ENCODE peak calls at places on chromosome 14, in ten cellular contexts. P is NB4, W is esophagus squamous epithelium, S is ovary, B is upper lobe of right lung, J is colonic mucosa, L is IMR-90, T is neural crest cell, H is nephron progenitor cell, Q is choroid plexus epithelial cell. K is an unnamed sample.

GRCh38 chr14:22184157-22185025 is 404.6 kb downstream of the DAD1 start:
- DNase-seq in L (peak), J (no peak), P (no peak), W (no peak), T (no peak), S (no peak), B (no peak), H (no peak), Q (peak), K (no peak)

GRCh38 chr14:64467131-64467530 is 1.8 kb downstream of the AKAP5 start:
- DNase-seq in T (no peak), H (no peak), P (peak), J (no peak), W (no peak), S (no peak), L (no peak), B (no peak), Q (no peak), K (no peak)

GRCh38 chr14:92565040-92565717 is 51.6 kb downstream of the RIN3 start:
- DNase-seq in T (no peak), L (no peak), J (no peak), Q (no peak), S (no peak), B (no peak), H (no peak), W (no peak), P (no peak), K (no peak)

GRCh38 chr14:99383457-99384428 is 96.9 kb downstream of the SETD3 start:
- DNase-seq in S (no peak), B (no peak), W (no peak), H (no peak), J (no peak), T (no peak), P (no peak), L (no peak), Q (no peak), K (no peak)

GRCh38 chr14:100281286-100282082 is 24.8 kb downstream of the SLC25A29 start:
- DNase-seq in P (no peak), H (no peak), L (no peak), S (no peak), W (no peak), T (no peak), J (no peak), B (peak), Q (no peak), K (peak)

GRCh38 chr14:35534884-35535793 is 1.2 kb downstream of the INSM2 start:
- DNase-seq in H (peak), P (peak), W (no peak), L (peak), J (peak), T (peak), Q (peak), B (peak), S (peak), K (peak)

GRCh38 chr14:77139540-77140342 is 1.9 kb downstream of the ZDHHC22 start:
- DNase-seq in P (peak), H (peak), J (peak), L (no peak), T (peak), S (no peak), W (no peak), B (no peak), Q (peak), K (no peak)

GRCh38 chr14:65704850-65705249 is 292.3 kb downstream of the FUT8 start:
- DNase-seq in T (no peak), H (no peak), B (no peak), W (no peak), P (no peak), L (no peak), J (no peak), Q (peak), S (no peak), K (no peak)

GRCh38 chr14:33010495-33010894 is 71.8 kb downstream of the NPAS3 start:
- DNase-seq in P (no peak), L (no peak), W (no peak), S (no peak), Q (no peak), J (no peak), T (no peak), B (no peak), H (no peak), K (no peak)

GRCh38 chr14:86296173-86296572 is 766.2 kb downstream of the FLRT2 start:
- DNase-seq in Q (peak), S (no peak), L (peak), P (no peak), B (no peak), W (no peak), J (no peak), H (no peak), T (no peak), K (no peak)

GRCh38 chr14:52052289-52052943 is 16.4 kb downstream of the NID2 start:
- DNase-seq in H (no peak), T (no peak), B (no peak), Q (peak), S (no peak), J (no peak), W (no peak), P (no peak), L (peak), K (no peak)

GRCh38 chr14:80202888-80203562 is 8.3 kb downstream of the DIO2 start:
- DNase-seq in S (no peak), P (peak), W (no peak), T (peak), Q (no peak), L (no peak), B (no peak), J (peak), H (peak), K (peak)

GRCh38 chr14:94936411-94936892 is 166.5 kb upstream of the GSC start:
- DNase-seq in B (no peak), W (no peak), J (peak), Q (peak), H (peak), P (no peak), T (no peak), S (peak), L (no peak), K (peak)

GRCh38 chr14:74299061-74299545 is 3.6 kb downstream of the ABCD4 start:
- DNase-seq in H (no peak), L (peak), B (no peak), J (peak), Q (no peak), T (no peak), P (no peak), W (no peak), S (no peak), K (no peak)

GRCh38 chr14:48914382-48914781 is 671.8 kb downstream of the RPS29 start:
- DNase-seq in T (no peak), B (no peak), Q (no peak), W (no peak), L (no peak), P (no peak), S (no peak), J (no peak), H (no peak), K (no peak)

GRCh38 chr14:99734406-99735051 is 50.4 kb downstream of the CYP46A1 start:
- DNase-seq in J (no peak), Q (no peak), L (no peak), B (peak), P (no peak), H (peak), W (no peak), S (peak), T (no peak), K (peak)

GRCh38 chr14:32027255-32027939 is 49.7 kb upstream of the ARHGAP5 start:
- DNase-seq in T (no peak), J (no peak), B (no peak), P (no peak), H (no peak), L (peak), Q (peak), S (no peak), W (no peak), K (no peak)

GRCh38 chr14:102026934-102027333 is 59.9 kb downstream of the HSP90AA1 start:
- DNase-seq in S (no peak), W (no peak), L (no peak), J (no peak), P (no peak), B (no peak), H (no peak), Q (no peak), T (no peak), K (no peak)

GRCh38 chr14:106506901-106507305 is 980.5 kb downstream of the TMEM121 start:
- DNase-seq in S (no peak), J (peak), Q (no peak), L (no peak), H (no peak), T (no peak), W (no peak), P (no peak), B (no peak), K (no peak)

GRCh38 chr14:94004015-94004414 is 6.9 kb downstream of the CCDC197 start:
- DNase-seq in L (no peak), Q (no peak), H (no peak), P (no peak), J (no peak), B (no peak), W (no peak), S (no peak), T (no peak), K (no peak)

GRCh38 chr14:99258884-99259283 is 13.1 kb downstream of the BCL11B start:
- DNase-seq in T (no peak), L (no peak), J (no peak), H (no peak), B (no peak), Q (no peak), W (no peak), S (no peak), P (no peak), K (no peak)

GRCh38 chr14:83556065-83556464 is 1973.9 kb upstream of the FLRT2 start:
- DNase-seq in W (no peak), J (no peak), S (no peak), Q (peak), L (peak), T (no peak), B (no peak), P (no peak), H (no peak), K (no peak)

GRCh38 chr14:52397844-52398243 is 83.7 kb downstream of the PTGER2 start:
- DNase-seq in Q (peak), T (no peak), L (peak), P (no peak), J (no peak), H (no peak), S (no peak), W (no peak), B (no peak), K (no peak)

GRCh38 chr14:59481407-59482119 is 2.6 kb downstream of the L3HYPDH start:
- DNase-seq in L (peak), T (no peak), P (no peak), W (no peak), H (no peak), S (no peak), Q (peak), J (no peak), B (no peak), K (no peak)

GRCh38 chr14:34254596-34254995 is 207.4 kb downstream of the SPTSSA start:
- DNase-seq in S (no peak), B (no peak), J (no peak), Q (no peak), H (no peak), P (no peak), T (no peak), W (no peak), L (no peak), K (no peak)

GRCh38 chr14:33376510-33376909 is 437.8 kb downstream of the NPAS3 start:
- DNase-seq in S (no peak), L (no peak), Q (no peak), B (no peak), W (no peak), P (no peak), J (no peak), T (no peak), H (no peak), K (no peak)

GRCh38 chr14:64806202-64806861 is 73.4 kb downstream of the SPTB start:
- DNase-seq in T (no peak), J (no peak), W (no peak), B (peak), Q (peak), P (no peak), S (no peak), L (peak), H (no peak), K (peak)

GRCh38 chr14:105019861-105020814 is 745 bp downstream of the CDCA4 start:
- DNase-seq in L (peak), J (peak), S (peak), H (peak), B (peak), Q (peak), P (peak), W (no peak), T (peak), K (peak)

GRCh38 chr14:99099051-99099787 is 172.8 kb downstream of the BCL11B start:
- DNase-seq in T (no peak), W (no peak), Q (no peak), J (no peak), S (no peak), L (no peak), H (no peak), B (no peak), P (no peak), K (no peak)

GRCh38 chr14:58073516-58073915 is 78.5 kb downstream of the ARMH4 start:
- DNase-seq in H (no peak), P (no peak), L (no peak), W (no peak), T (no peak), Q (no peak), S (no peak), B (no peak), J (no peak), K (no peak)

GRCh38 chr14:65101631-65102440 is 481 bp downstream of the MAX start:
- DNase-seq in W (no peak), Q (no peak), T (peak), P (peak), B (peak), J (peak), S (peak), H (peak), L (no peak), K (peak)

GRCh38 chr14:79018846-79019245 is 848.7 kb downstream of the NRXN3 start:
- DNase-seq in B (no peak), T (no peak), S (no peak), H (no peak), Q (peak), W (no peak), P (no peak), L (peak), J (no peak), K (no peak)

GRCh38 chr14:54435500-54435981 is 5.6 kb downstream of the CNIH1 start:
- DNase-seq in L (peak), Q (peak), H (no peak), P (no peak), B (no peak), W (no peak), S (no peak), J (no peak), T (no peak), K (no peak)

GRCh38 chr14:99259327-99259726 is 12.7 kb downstream of the BCL11B start:
- DNase-seq in T (no peak), P (no peak), S (no peak), Q (no peak), J (no peak), H (no peak), W (no peak), B (no peak), L (no peak), K (no peak)

GRCh38 chr14:20278414-20278813 is 27.3 kb downstream of the TTC5 start:
- DNase-seq in Q (peak), H (no peak), L (peak), W (no peak), J (no peak), P (peak), S (peak), T (no peak), B (no peak), K (no peak)

GRCh38 chr14:100392266-100392850 is 69.2 kb downstream of the SLC25A47 start:
- DNase-seq in Q (peak), B (no peak), J (no peak), H (no peak), T (no peak), L (peak), S (no peak), W (no peak), P (peak), K (no peak)

GRCh38 chr14:97688626-97689336 is 891.6 kb downstream of the VRK1 start:
- DNase-seq in S (no peak), H (no peak), Q (no peak), W (no peak), P (no peak), J (no peak), T (no peak), B (no peak), L (no peak), K (no peak)
- TF ChIP-seq CTCF in S (no peak), H (no peak), Q (no peak), W (no peak), P (no peak), J (no peak), T (no peak), B (no peak), L (no peak), K (no peak)

GRCh38 chr14:49930720-49931119 is 37.8 kb downstream of the ARF6 start:
- DNase-seq in H (no peak), L (no peak), J (peak), P (no peak), W (no peak), Q (no peak), S (no peak), B (no peak), T (no peak), K (no peak)
- TF ChIP-seq CTCF in H (no peak), L (no peak), J (no peak), P (no peak), W (no peak), Q (no peak), S (no peak), B (no peak), T (no peak), K (no peak)

GRCh38 chr14:69612759-69613145 is 1.4 kb downstream of the SUSD6 start:
- DNase-seq in L (no peak), S (no peak), T (no peak), Q (no peak), J (no peak), P (no peak), W (no peak), B (no peak), H (no peak), K (no peak)
- TF ChIP-seq CTCF in L (peak), S (peak), T (no peak), Q (peak), J (no peak), P (no peak), W (no peak), B (peak), H (no peak), K (no peak)

DNA sequence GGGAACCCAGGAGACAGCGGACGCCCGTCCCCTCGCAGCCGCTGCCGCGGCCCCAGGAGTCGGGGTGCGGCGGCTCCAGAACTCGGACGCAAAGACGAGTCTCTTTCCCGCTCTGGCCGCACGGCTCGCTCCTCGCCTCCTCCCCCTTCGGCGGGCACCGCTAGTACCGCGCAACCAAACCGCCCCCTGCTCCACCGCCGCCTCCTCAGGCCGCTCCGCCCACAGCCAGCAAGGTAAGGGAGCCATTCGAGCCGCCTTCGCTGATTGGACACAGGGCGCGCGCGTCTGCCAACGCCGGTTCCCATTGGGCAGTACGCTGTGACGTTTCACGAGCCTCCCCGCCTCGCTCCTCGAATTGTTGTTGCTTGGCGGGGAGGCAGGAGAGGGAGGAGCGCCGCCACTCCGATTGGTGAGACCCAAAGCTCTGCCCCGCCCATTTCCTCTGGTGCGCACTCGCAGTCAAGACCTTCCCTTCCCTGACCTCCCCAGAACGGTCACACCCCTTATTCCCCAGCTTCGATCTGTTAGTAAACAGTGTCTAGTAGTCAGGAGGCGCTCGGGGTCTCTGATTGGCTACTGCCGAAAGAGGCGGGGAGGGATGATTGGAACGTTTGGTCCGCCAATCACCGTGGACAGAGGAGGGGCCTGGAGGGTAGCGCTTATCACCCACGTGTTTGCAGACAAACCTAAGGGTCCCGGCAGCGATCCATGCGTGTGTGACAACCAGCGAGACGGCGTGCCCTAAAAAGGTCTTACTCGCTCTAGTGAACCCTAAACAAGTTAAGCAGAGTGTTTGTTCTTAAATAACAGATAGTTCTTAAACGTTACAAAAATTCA is at the start of gene RPS6KA5:
- DNase-seq in W (peak), B (peak), Q (peak), P (peak), T (peak), J (peak), H (peak), L (peak), S (peak), K (peak)
- TF ChIP-seq CTCF in W (no peak), B (peak), Q (no peak), P (no peak), T (peak), J (no peak), H (no peak), L (no peak), S (peak), K (no peak)

GRCh38 chr14:103031956-103032355 is 25.4 kb downstream of the CDC42BPB start:
- DNase-seq in J (peak), H (no peak), W (no peak), P (no peak), L (no peak), B (no peak), Q (no peak), S (no peak), T (no peak), K (peak)
- TF ChIP-seq CTCF in J (no peak), H (no peak), W (no peak), P (no peak), L (no peak), B (peak), Q (no peak), S (no peak), T (no peak), K (no peak)

GRCh38 chr14:68719634-68720384 is 73.1 kb downstream of the ZFP36L1 start:
- DNase-seq in B (no peak), T (no peak), W (no peak), Q (no peak), H (no peak), P (peak), S (no peak), J (no peak), L (no peak), K (no peak)

GRCh38 chr14:68722186-68722585 is 70.7 kb downstream of the ZFP36L1 start:
- DNase-seq in L (no peak), W (no peak), P (no peak), T (no peak), S (no peak), Q (peak), H (no peak), J (no peak), B (no peak), K (no peak)

GRCh38 chr14:68715032-68715924 is 77.6 kb downstream of the ZFP36L1 start:
- DNase-seq in S (no peak), H (no peak), T (no peak), P (no peak), L (peak), B (no peak), W (no peak), J (no peak), Q (peak), K (no peak)

GRCh38 chr14:68716698-68717097 is 76.2 kb downstream of the ZFP36L1 start:
- DNase-seq in T (no peak), L (no peak), J (peak), H (no peak), S (no peak), P (no peak), W (no peak), B (no peak), Q (no peak), K (peak)

DNA sequence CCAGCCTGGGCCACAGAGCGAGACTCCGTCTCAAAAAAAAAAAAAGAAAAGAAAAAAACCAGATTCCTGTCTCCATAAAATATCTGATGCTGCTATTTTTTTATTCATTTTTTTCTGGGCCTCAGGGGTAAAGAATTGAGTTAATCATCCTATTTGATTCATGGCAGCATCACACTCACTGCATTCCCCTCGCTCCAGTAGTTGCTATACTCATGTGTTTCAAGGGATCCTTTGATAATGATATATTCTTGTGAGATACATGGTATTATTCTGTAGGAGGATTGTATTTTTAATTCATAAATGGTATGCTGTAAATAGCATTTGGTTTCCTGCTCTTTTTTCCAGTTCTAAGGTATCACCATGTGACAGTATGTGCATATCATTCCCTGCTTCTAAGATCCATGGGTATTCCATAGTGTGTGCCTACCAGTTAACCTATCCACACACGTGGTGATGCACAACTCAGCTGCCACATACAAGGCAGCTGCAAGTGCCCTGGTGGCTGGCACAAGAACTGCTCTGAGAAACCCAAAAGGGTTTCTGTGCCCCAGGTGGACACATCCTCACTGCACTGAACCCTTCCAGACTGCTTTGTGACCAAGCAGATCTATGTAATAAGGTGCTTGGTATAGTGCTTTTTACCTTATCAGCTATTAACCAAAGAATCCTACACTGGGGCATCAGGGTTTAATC is 74.7 kb downstream of the ZFP36L1 start:
- DNase-seq in L (no peak), W (no peak), S (no peak), H (no peak), P (no peak), T (no peak), J (no peak), Q (peak), B (no peak), K (no peak)
- TF ChIP-seq CTCF in L (peak), W (no peak), S (no peak), H (no peak), P (no peak), T (peak), J (peak), Q (peak), B (peak), K (peak)